ENCODE peak calls at places on chromosomes 6 and 20, in six cellular contexts. M is heart left ventricle; C is activated gamma-delta T cell; E is activated naive CD4-positive, alpha-beta T cell treated with anti-CD3 and anti-CD28 coated beads, Interleukin-2, amount 50 U/mL, for 72 hours; H is activated naive CD8-positive, alpha-beta T cell treated with anti-CD3 and anti-CD28 coated beads, Interleukin-2, amount 50 U/mL, for 24 hours; O is stimulated activated CD4-positive, alpha-beta T cell treated with anti-CD3 and anti-CD28 coated beads, Interleukin-1b, Interleukin-23, amount 100 ng/mL, for 24 hours. R is an unnamed sample.

GRCh38 chr6:17865798-17866725 is 121.4 kb downstream of the KIF13A start:
- DNase-seq in M (peak), C (no peak), E (no peak), H (no peak), O (no peak), R (peak)

GRCh38 chr20:50611128-50611810 is 80.1 kb downstream of the RIPOR3 start:
- DNase-seq in M (no peak), C (no peak), E (no peak), H (no peak), O (no peak), R (no peak)

GRCh38 chr6:143139239-143139784 is 78.6 kb downstream of the AIG1 start:
- DNase-seq in M (no peak), C (no peak), E (no peak), H (peak), O (peak), R (peak)

GRCh38 chr6:145189836-145190235 is 545.5 kb downstream of the EPM2A start:
- DNase-seq in M (no peak), C (no peak), E (no peak), H (no peak), O (no peak), R (no peak)

GRCh38 chr6:35385457-35386202 is 43.3 kb downstream of the PPARD start:
- DNase-seq in M (no peak), C (no peak), E (no peak), H (no peak), O (no peak), R (no peak)

GRCh38 chr20:5135363-5136012 is 8.7 kb downstream of the CDS2 start:
- DNase-seq in M (no peak), C (no peak), E (no peak), H (no peak), O (no peak), R (no peak)

GRCh38 chr6:146550911-146551310 is 7.3 kb downstream of the RAB32 start:
- DNase-seq in M (no peak), C (no peak), E (no peak), H (no peak), O (no peak), R (no peak)

GRCh38 chr20:48679603-48680002 is 148.2 kb downstream of the PREX1 start:
- DNase-seq in M (no peak), C (no peak), E (no peak), H (no peak), O (no peak), R (no peak)

GRCh38 chr6:164424489-164424888 is 884.9 kb downstream of the C6orf118 start:
- DNase-seq in M (no peak), C (no peak), E (no peak), H (no peak), O (no peak), R (no peak)

GRCh38 chr20:53510266-53510665 is 83.4 kb downstream of the ZNF217 start:
- DNase-seq in M (no peak), C (no peak), E (no peak), H (no peak), O (no peak), R (no peak)

GRCh38 chr20:23078351-23078993 is 7.7 kb downstream of the CD93 start:
- DNase-seq in M (no peak), C (no peak), E (no peak), H (no peak), O (no peak), R (no peak)

GRCh38 chr6:68680244-68680643 is 45.2 kb downstream of the ADGRB3 start:
- DNase-seq in M (no peak), C (no peak), E (no peak), H (no peak), O (no peak), R (no peak)

GRCh38 chr6:52132326-52132725 is 44.9 kb upstream of the PKHD1 start:
- DNase-seq in M (no peak), C (no peak), E (no peak), H (no peak), O (no peak), R (no peak)

GRCh38 chr20:44888226-44889103 is 3.0 kb downstream of the YWHAB start:
- DNase-seq in M (no peak), C (no peak), E (no peak), H (no peak), O (no peak), R (no peak)

GRCh38 chr6:26272171-26272631 is 92.8 kb upstream of the BTN3A2 start:
- DNase-seq in M (no peak), C (peak), E (peak), H (peak), O (no peak), R (no peak)

GRCh38 chr20:23049933-23050838 is 714 bp upstream of the THBD start:
- DNase-seq in M (peak), C (no peak), E (peak), H (no peak), O (no peak), R (no peak)

GRCh38 chr6:21228411-21228810 is 365.1 kb upstream of the SOX4 start:
- DNase-seq in M (no peak), C (no peak), E (no peak), H (no peak), O (no peak), R (no peak)

GRCh38 chr6:12939314-12939713 is 222.7 kb downstream of the PHACTR1 start:
- DNase-seq in M (no peak), C (no peak), E (no peak), H (no peak), O (no peak), R (no peak)

GRCh38 chr6:92231220-92231701 is 1188.1 kb downstream of the EPHA7 start:
- DNase-seq in M (no peak), C (no peak), E (no peak), H (no peak), O (no peak), R (no peak)

GRCh38 chr6:157763129-157763893 is 59.7 kb upstream of the SNX9 start:
- DNase-seq in M (peak), C (no peak), E (peak), H (no peak), O (no peak), R (no peak)

GRCh38 chr6:122400121-122400450 is 634 bp downstream of the HSF2 start:
- DNase-seq in M (peak), C (no peak), E (no peak), H (no peak), O (no peak), R (no peak)

GRCh38 chr6:113856571-113857564 is at the start of gene MARCKS:
- DNase-seq in M (peak), C (no peak), E (peak), H (peak), O (no peak), R (peak)

GRCh38 chr6:139474145-139475108 is 100.0 kb upstream of the CITED2 start:
- DNase-seq in M (no peak), C (no peak), E (no peak), H (no peak), O (no peak), R (no peak)

GRCh38 chr6:53986721-53987526 is 124.3 kb upstream of the MLIP start:
- DNase-seq in M (no peak), C (no peak), E (no peak), H (no peak), O (no peak), R (peak)

GRCh38 chr20:50876816-50877215 is 54.4 kb downstream of the ADNP start:
- DNase-seq in M (no peak), C (no peak), E (no peak), H (no peak), O (no peak), R (no peak)

GRCh38 chr20:41223112-41223511 is 85.8 kb downstream of the PLCG1 start:
- DNase-seq in M (no peak), C (no peak), E (no peak), H (no peak), O (no peak), R (no peak)

GRCh38 chr6:158536084-158536890 is 23.6 kb upstream of the TMEM181 start:
- DNase-seq in M (peak), C (peak), E (peak), H (peak), O (peak), R (peak)

GRCh38 chr20:4942336-4942735 is 59.0 kb downstream of the SLC23A2 start:
- DNase-seq in M (no peak), C (no peak), E (no peak), H (no peak), O (no peak), R (no peak)

GRCh38 chr20:43798591-43799149 is 71.9 kb upstream of the GTSF1L start:
- DNase-seq in M (no peak), C (no peak), E (no peak), H (no peak), O (no peak), R (no peak)

GRCh38 chr6:16704706-16705402 is 56.4 kb downstream of the ATXN1 start:
- DNase-seq in M (no peak), C (no peak), E (peak), H (peak), O (peak), R (no peak)

GRCh38 chr20:47610945-47611250 is 109.2 kb downstream of the NCOA3 start:
- DNase-seq in M (no peak), C (no peak), E (no peak), H (no peak), O (no peak), R (no peak)

GRCh38 chr6:18388942-18389341 is 1.8 kb downstream of the RNF144B start:
- DNase-seq in M (no peak), C (no peak), E (no peak), H (no peak), O (no peak), R (no peak)

GRCh38 chr6:4603856-4604369 is 172.3 kb upstream of the CDYL start:
- DNase-seq in M (no peak), C (no peak), E (no peak), H (no peak), O (no peak), R (no peak)

GRCh38 chr6:143449731-143450452 is 603 bp downstream of the ADAT2 start:
- DNase-seq in M (no peak), C (no peak), E (peak), H (peak), O (no peak), R (no peak)

R was measured in head of caudate nucleus.